ENCODE peak calls at places on chromosomes 5 and 9, in nine cellular contexts. One of them, this sample, is unnamed.
A peak's percentile ranks its signal among the peaks of the same experiment; 100 is the strongest.

GRCh38 chr9:9117866-9118265 is 1318.3 kb upstream of the DMAC1 start:
- DNase-seq in heart right ventricle: no peak
- DNase-seq in sigmoid colon: no peak
- DNase-seq in mesendoderm: no peak
- DNase-seq in CD8-positive, alpha-beta T cell: no peak
- DNase-seq in CD4-positive, alpha-beta T cell: no peak
- DNase-seq in HCT116: no peak
- DNase-seq in upper lobe of right lung: no peak
- DNase-seq in H9: no peak
- DNase-seq in this sample: no peak

GRCh38 chr5:16626696-16627264 is 10.0 kb upstream of the RETREG1 start:
- DNase-seq in mesendoderm: no peak
- DNase-seq in upper lobe of right lung: no peak
- DNase-seq in CD8-positive, alpha-beta T cell: no peak
- DNase-seq in CD4-positive, alpha-beta T cell: no peak
- DNase-seq in heart right ventricle: no peak
- DNase-seq in HCT116: no peak
- DNase-seq in H9: no peak
- DNase-seq in sigmoid colon: no peak
- DNase-seq in this sample: no peak

GRCh38 chr9:89865981-89866380 is 261.2 kb downstream of the GADD45G start:
- DNase-seq in upper lobe of right lung: peak; percentile 23
- DNase-seq in heart right ventricle: no peak
- DNase-seq in H9: no peak
- DNase-seq in CD8-positive, alpha-beta T cell: no peak
- DNase-seq in HCT116: no peak
- DNase-seq in sigmoid colon: no peak
- DNase-seq in CD4-positive, alpha-beta T cell: no peak
- DNase-seq in mesendoderm: no peak
- DNase-seq in this sample: no peak

GRCh38 chr5:95760291-95761191 is 29.4 kb downstream of the RHOBTB3 start:
- DNase-seq in mesendoderm: peak; percentile 41
- DNase-seq in sigmoid colon: no peak
- DNase-seq in CD4-positive, alpha-beta T cell: no peak
- DNase-seq in HCT116: no peak
- DNase-seq in heart right ventricle: no peak
- DNase-seq in upper lobe of right lung: no peak
- DNase-seq in H9: no peak
- DNase-seq in CD8-positive, alpha-beta T cell: no peak
- DNase-seq in this sample: peak; percentile 69

GRCh38 chr9:34896112-34896511 is 62.0 kb upstream of the PHF24 start:
- DNase-seq in HCT116: no peak
- DNase-seq in upper lobe of right lung: no peak
- DNase-seq in sigmoid colon: no peak
- DNase-seq in CD8-positive, alpha-beta T cell: no peak
- DNase-seq in H9: no peak
- DNase-seq in mesendoderm: no peak
- DNase-seq in heart right ventricle: no peak
- DNase-seq in CD4-positive, alpha-beta T cell: no peak
- DNase-seq in this sample: no peak

GRCh38 chr5:2003690-2004365 is 121.1 kb upstream of the IRX4 start:
- DNase-seq in mesendoderm: no peak
- DNase-seq in heart right ventricle: no peak
- DNase-seq in HCT116: no peak
- DNase-seq in upper lobe of right lung: no peak
- DNase-seq in H9: no peak
- DNase-seq in CD4-positive, alpha-beta T cell: no peak
- DNase-seq in sigmoid colon: no peak
- DNase-seq in CD8-positive, alpha-beta T cell: no peak
- DNase-seq in this sample: no peak

GRCh38 chr9:37650873-37651768 is at the start of gene FRMPD1:
- DNase-seq in CD8-positive, alpha-beta T cell: peak; percentile 18
- DNase-seq in mesendoderm: peak; percentile 70
- DNase-seq in upper lobe of right lung: peak; percentile 82
- DNase-seq in sigmoid colon: peak; percentile 74
- DNase-seq in heart right ventricle: peak; percentile 14
- DNase-seq in HCT116: no peak
- DNase-seq in H9: peak; percentile 75
- DNase-seq in CD4-positive, alpha-beta T cell: peak; percentile 19
- DNase-seq in this sample: no peak

GRCh38 chr9:79912641-79913040 is 340.9 kb downstream of the TLE4 start:
- DNase-seq in sigmoid colon: no peak
- DNase-seq in upper lobe of right lung: no peak
- DNase-seq in CD8-positive, alpha-beta T cell: no peak
- DNase-seq in HCT116: no peak
- DNase-seq in heart right ventricle: no peak
- DNase-seq in mesendoderm: no peak
- DNase-seq in CD4-positive, alpha-beta T cell: no peak
- DNase-seq in H9: no peak
- DNase-seq in this sample: no peak

GRCh38 chr9:129962376-129962765 is 80.6 kb downstream of the FNBP1 start:
- DNase-seq in CD8-positive, alpha-beta T cell: no peak
- DNase-seq in upper lobe of right lung: no peak
- DNase-seq in sigmoid colon: no peak
- DNase-seq in heart right ventricle: no peak
- DNase-seq in mesendoderm: peak; percentile 25
- DNase-seq in HCT116: no peak
- DNase-seq in H9: no peak
- DNase-seq in CD4-positive, alpha-beta T cell: no peak
- DNase-seq in this sample: no peak

GRCh38 chr5:54537720-54538119 is 20.2 kb downstream of the SNX18 start:
- DNase-seq in CD4-positive, alpha-beta T cell: no peak
- DNase-seq in upper lobe of right lung: no peak
- DNase-seq in CD8-positive, alpha-beta T cell: no peak
- DNase-seq in H9: no peak
- DNase-seq in heart right ventricle: no peak
- DNase-seq in HCT116: no peak
- DNase-seq in sigmoid colon: no peak
- DNase-seq in mesendoderm: no peak
- DNase-seq in this sample: no peak
- H3K27ac ChIP-seq in CD4-positive, alpha-beta T cell: no peak overlapping the region
- H3K27ac ChIP-seq in upper lobe of right lung: no peak overlapping the region
- H3K27ac ChIP-seq in CD8-positive, alpha-beta T cell: no peak overlapping the region
- H3K27ac ChIP-seq in H9: no peak overlapping the region
- H3K27ac ChIP-seq in heart right ventricle: no peak overlapping the region
- H3K27ac ChIP-seq in HCT116: no peak overlapping the region
- H3K27ac ChIP-seq in sigmoid colon: no peak overlapping the region
- H3K27ac ChIP-seq in mesendoderm: no peak overlapping the region
- H3K27ac ChIP-seq in this sample: no peak overlapping the region

DNA sequence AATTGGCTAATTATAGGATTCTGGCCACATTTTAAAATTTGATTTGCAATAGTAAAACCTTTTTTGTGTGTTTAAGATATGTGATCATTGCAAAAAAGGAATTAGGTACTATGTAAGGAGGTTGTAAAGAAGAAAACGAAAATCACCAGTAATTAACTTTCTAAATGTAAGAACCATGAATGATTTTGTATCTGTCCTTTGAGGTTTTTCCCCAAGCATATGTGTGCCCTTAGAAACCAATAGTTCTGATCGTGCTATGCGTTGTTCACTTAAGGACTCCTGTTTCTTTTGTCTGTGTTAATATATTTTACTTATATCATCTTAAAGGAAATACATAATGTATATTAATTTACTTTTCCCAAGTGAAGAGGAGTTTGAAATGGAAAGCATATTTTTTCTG is 410.2 kb downstream of the PSAT1 start:
- DNase-seq in HCT116: no peak
- DNase-seq in CD4-positive, alpha-beta T cell: no peak
- DNase-seq in CD8-positive, alpha-beta T cell: no peak
- DNase-seq in sigmoid colon: no peak
- DNase-seq in heart right ventricle: no peak
- DNase-seq in mesendoderm: no peak
- DNase-seq in upper lobe of right lung: no peak
- DNase-seq in H9: no peak
- DNase-seq in this sample: no peak
- H3K27ac ChIP-seq in HCT116: no peak overlapping the region
- H3K27ac ChIP-seq in CD4-positive, alpha-beta T cell: no peak overlapping the region
- H3K27ac ChIP-seq in CD8-positive, alpha-beta T cell: no peak overlapping the region
- H3K27ac ChIP-seq in sigmoid colon: no peak overlapping the region
- H3K27ac ChIP-seq in heart right ventricle: no peak overlapping the region
- H3K27ac ChIP-seq in mesendoderm: no peak overlapping the region
- H3K27ac ChIP-seq in upper lobe of right lung: no peak overlapping the region
- H3K27ac ChIP-seq in H9: no peak overlapping the region
- H3K27ac ChIP-seq in this sample: no peak overlapping the region

GRCh38 chr5:8851101-8851500 is 694.8 kb downstream of the SEMA5A start:
- DNase-seq in sigmoid colon: no peak
- DNase-seq in CD8-positive, alpha-beta T cell: no peak
- DNase-seq in CD4-positive, alpha-beta T cell: no peak
- DNase-seq in upper lobe of right lung: no peak
- DNase-seq in mesendoderm: peak; percentile 22
- DNase-seq in heart right ventricle: no peak
- DNase-seq in H9: no peak
- DNase-seq in HCT116: no peak
- DNase-seq in this sample: no peak
- H3K27ac ChIP-seq in sigmoid colon: no peak overlapping the region
- H3K27ac ChIP-seq in CD8-positive, alpha-beta T cell: no peak overlapping the region
- H3K27ac ChIP-seq in CD4-positive, alpha-beta T cell: no peak overlapping the region
- H3K27ac ChIP-seq in upper lobe of right lung: no peak overlapping the region
- H3K27ac ChIP-seq in mesendoderm: no peak overlapping the region
- H3K27ac ChIP-seq in heart right ventricle: no peak overlapping the region
- H3K27ac ChIP-seq in H9: no peak overlapping the region
- H3K27ac ChIP-seq in HCT116: no peak overlapping the region
- H3K27ac ChIP-seq in this sample: no peak overlapping the region

GRCh38 chr5:59020611-59021285 is 437.9 kb downstream of the RAB3C start:
- DNase-seq in sigmoid colon: no peak
- DNase-seq in CD4-positive, alpha-beta T cell: no peak
- DNase-seq in CD8-positive, alpha-beta T cell: no peak
- DNase-seq in H9: no peak
- DNase-seq in HCT116: no peak
- DNase-seq in upper lobe of right lung: no peak
- DNase-seq in heart right ventricle: no peak
- DNase-seq in mesendoderm: peak; percentile 63
- DNase-seq in this sample: peak; percentile 44

GRCh38 chr5:59027145-59027907 is 444.5 kb downstream of the RAB3C start:
- DNase-seq in mesendoderm: no peak
- DNase-seq in upper lobe of right lung: no peak
- DNase-seq in H9: no peak
- DNase-seq in CD4-positive, alpha-beta T cell: no peak
- DNase-seq in CD8-positive, alpha-beta T cell: no peak
- DNase-seq in sigmoid colon: no peak
- DNase-seq in heart right ventricle: no peak
- DNase-seq in HCT116: no peak
- DNase-seq in this sample: no peak

GRCh38 chr5:59021286-59021673 is 438.4 kb downstream of the RAB3C start:
- DNase-seq in mesendoderm: no peak
- DNase-seq in sigmoid colon: no peak
- DNase-seq in CD4-positive, alpha-beta T cell: no peak
- DNase-seq in CD8-positive, alpha-beta T cell: no peak
- DNase-seq in H9: no peak
- DNase-seq in heart right ventricle: no peak
- DNase-seq in upper lobe of right lung: no peak
- DNase-seq in HCT116: no peak
- DNase-seq in this sample: no peak

GRCh38 chr5:59021837-59022514 is 439.1 kb downstream of the RAB3C start:
- DNase-seq in HCT116: no peak
- DNase-seq in sigmoid colon: peak; percentile 81
- DNase-seq in H9: no peak
- DNase-seq in CD8-positive, alpha-beta T cell: no peak
- DNase-seq in upper lobe of right lung: peak; percentile 78
- DNase-seq in mesendoderm: no peak
- DNase-seq in CD4-positive, alpha-beta T cell: no peak
- DNase-seq in heart right ventricle: no peak
- DNase-seq in this sample: no peak

GRCh38 chr5:59025734-59026133 is 442.9 kb downstream of the RAB3C start:
- DNase-seq in H9: no peak
- DNase-seq in heart right ventricle: no peak
- DNase-seq in HCT116: no peak
- DNase-seq in CD4-positive, alpha-beta T cell: no peak
- DNase-seq in upper lobe of right lung: no peak
- DNase-seq in sigmoid colon: no peak
- DNase-seq in CD8-positive, alpha-beta T cell: no peak
- DNase-seq in mesendoderm: no peak
- DNase-seq in this sample: no peak
- H3K27ac ChIP-seq in H9: no peak overlapping the region
- H3K27ac ChIP-seq in heart right ventricle: no peak overlapping the region
- H3K27ac ChIP-seq in HCT116: no peak overlapping the region
- H3K27ac ChIP-seq in CD4-positive, alpha-beta T cell: no peak overlapping the region
- H3K27ac ChIP-seq in upper lobe of right lung: no peak overlapping the region
- H3K27ac ChIP-seq in sigmoid colon: no peak overlapping the region
- H3K27ac ChIP-seq in CD8-positive, alpha-beta T cell: no peak overlapping the region
- H3K27ac ChIP-seq in mesendoderm: no peak overlapping the region
- H3K27ac ChIP-seq in this sample: no peak overlapping the region

GRCh38 chr9:94700445-94700844 is 26.1 kb upstream of the AOPEP start:
- DNase-seq in CD8-positive, alpha-beta T cell: no peak
- DNase-seq in mesendoderm: no peak
- DNase-seq in sigmoid colon: no peak
- DNase-seq in HCT116: no peak
- DNase-seq in H9: no peak
- DNase-seq in heart right ventricle: no peak
- DNase-seq in upper lobe of right lung: no peak
- DNase-seq in CD4-positive, alpha-beta T cell: no peak
- DNase-seq in this sample: no peak

GRCh38 chr9:94696545-94696944 is 30.0 kb upstream of the AOPEP start:
- DNase-seq in H9: no peak
- DNase-seq in CD4-positive, alpha-beta T cell: no peak
- DNase-seq in heart right ventricle: no peak
- DNase-seq in CD8-positive, alpha-beta T cell: no peak
- DNase-seq in sigmoid colon: no peak
- DNase-seq in HCT116: no peak
- DNase-seq in mesendoderm: peak; percentile 87
- DNase-seq in upper lobe of right lung: no peak
- DNase-seq in this sample: no peak

GRCh38 chr9:94693485-94694191 is 32.9 kb upstream of the AOPEP start:
- DNase-seq in H9: no peak
- DNase-seq in upper lobe of right lung: no peak
- DNase-seq in CD4-positive, alpha-beta T cell: no peak
- DNase-seq in mesendoderm: no peak
- DNase-seq in HCT116: no peak
- DNase-seq in heart right ventricle: no peak
- DNase-seq in CD8-positive, alpha-beta T cell: no peak
- DNase-seq in sigmoid colon: no peak
- DNase-seq in this sample: no peak

GRCh38 chr9:94699715-94700114 is 26.8 kb upstream of the AOPEP start:
- DNase-seq in heart right ventricle: no peak
- DNase-seq in mesendoderm: no peak
- DNase-seq in H9: no peak
- DNase-seq in CD4-positive, alpha-beta T cell: no peak
- DNase-seq in CD8-positive, alpha-beta T cell: no peak
- DNase-seq in HCT116: no peak
- DNase-seq in upper lobe of right lung: no peak
- DNase-seq in sigmoid colon: no peak
- DNase-seq in this sample: no peak

DNA sequence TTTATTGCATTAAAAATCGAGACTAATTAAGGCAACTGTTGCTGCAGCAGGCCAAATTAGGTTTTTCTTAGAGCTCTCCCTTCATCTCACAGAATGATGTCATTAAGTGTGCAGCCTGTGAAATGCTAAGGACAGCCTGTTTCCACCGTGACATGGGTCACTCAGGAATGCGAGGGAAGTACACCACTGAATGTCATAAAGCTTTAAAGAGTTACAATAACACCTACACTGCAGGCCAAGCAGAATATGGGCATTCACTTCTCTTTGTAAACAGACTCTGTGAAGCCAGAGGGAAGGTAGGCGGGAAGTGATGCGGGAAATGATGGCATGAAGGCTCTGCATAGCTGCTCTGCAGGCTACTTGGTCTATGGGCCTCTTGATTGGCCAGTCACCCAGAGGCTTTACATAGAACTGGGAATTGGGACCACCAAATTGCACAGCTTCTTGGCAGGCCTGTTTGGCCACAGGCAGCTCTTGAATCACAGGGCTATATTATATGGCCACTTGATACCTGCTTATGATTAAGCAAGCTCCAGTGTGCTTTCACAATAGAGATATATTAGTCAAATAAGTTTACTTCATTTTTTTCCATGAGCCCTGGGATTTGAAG is 28.4 kb upstream of the AOPEP start:
- DNase-seq in sigmoid colon: no peak
- DNase-seq in H9: peak; percentile 31
- DNase-seq in HCT116: no peak
- DNase-seq in upper lobe of right lung: no peak
- DNase-seq in heart right ventricle: no peak
- DNase-seq in mesendoderm: peak; percentile 71
- DNase-seq in CD8-positive, alpha-beta T cell: no peak
- DNase-seq in CD4-positive, alpha-beta T cell: no peak
- DNase-seq in this sample: no peak
- H3K27ac ChIP-seq in sigmoid colon: no peak overlapping the region
- H3K27ac ChIP-seq in H9: no peak overlapping the region
- H3K27ac ChIP-seq in HCT116: no peak overlapping the region
- H3K27ac ChIP-seq in upper lobe of right lung: peak overlapping the region; percentile 7
- H3K27ac ChIP-seq in heart right ventricle: no peak overlapping the region
- H3K27ac ChIP-seq in mesendoderm: no peak overlapping the region
- H3K27ac ChIP-seq in CD8-positive, alpha-beta T cell: no peak overlapping the region
- H3K27ac ChIP-seq in CD4-positive, alpha-beta T cell: no peak overlapping the region
- H3K27ac ChIP-seq in this sample: no peak overlapping the region

This sample was measured in foreskin keratinocyte.